ENCODE peak calls at places on chromosomes 11 and 22, in six cellular contexts. M, P, G, Q, J and O are unnamed samples.

GRCh38 chr11:69074375-69074774 is 25.6 kb downstream of the TPCN2 start:
- ATAC-seq in M (no peak), P (no peak), G (no peak), Q (no peak), J (no peak), O (no peak)

GRCh38 chr11:85195934-85196333 is 431.2 kb downstream of the DLG2 start:
- ATAC-seq in M (no peak), P (no peak), G (no peak), Q (no peak), J (no peak), O (no peak)

GRCh38 chr11:45503311-45503710 is 162.1 kb downstream of the CHST1 start:
- ATAC-seq in M (no peak), P (no peak), G (no peak), Q (no peak), J (no peak), O (no peak)

GRCh38 chr22:31738566-31738965 is 11.4 kb downstream of the PRR14L start:
- ATAC-seq in M (peak; percentile 38), P (no peak), G (no peak), Q (no peak), J (peak; percentile 17), O (no peak)

GRCh38 chr11:27012254-27012921 is 18.5 kb downstream of the FIBIN start:
- ATAC-seq in M (peak; percentile 47), P (no peak), G (no peak), Q (no peak), J (peak; percentile 47), O (no peak)

GRCh38 chr22:37569921-37570660 is 9.8 kb downstream of the LGALS2 start:
- ATAC-seq in M (no peak), P (peak; percentile 23), G (peak; percentile 73), Q (peak; percentile 0), J (peak; percentile 66), O (no peak)

GRCh38 chr22:44669725-44670027 is 32.3 kb upstream of the PRR5 start:
- ATAC-seq in M (peak; percentile 32), P (no peak), G (no peak), Q (no peak), J (peak; percentile 36), O (no peak)

GRCh38 chr11:73313652-73314051 is 5.6 kb downstream of the ARHGEF17 start:
- ATAC-seq in M (no peak), P (no peak), G (no peak), Q (no peak), J (no peak), O (no peak)

GRCh38 chr11:43947815-43948214 is 5.4 kb downstream of the C11orf96 start:
- ATAC-seq in M (no peak), P (no peak), G (no peak), Q (no peak), J (no peak), O (no peak)

GRCh38 chr22:21736084-21736642 is 569 bp upstream of the YPEL1 start:
- ATAC-seq in M (peak; percentile 56), P (no peak), G (peak; percentile 19), Q (no peak), J (peak; percentile 40), O (peak; percentile 37)

GRCh38 chr11:77660947-77661346 is 23.4 kb upstream of the CLNS1A start:
- ATAC-seq in M (no peak), P (no peak), G (no peak), Q (no peak), J (no peak), O (no peak)

GRCh38 chr11:134762248-134763029 is 350.4 kb upstream of the B3GAT1 start:
- ATAC-seq in M (peak; percentile 49), P (peak; percentile 76), G (no peak), Q (no peak), J (no peak), O (no peak)

GRCh38 chr22:36375071-36375980 is 12.4 kb downstream of the MYH9 start:
- ATAC-seq in M (peak; percentile 42), P (no peak), G (peak; percentile 17), Q (peak; percentile 52), J (no peak), O (no peak)

GRCh38 chr22:22881116-22882032 is 6.2 kb upstream of the IGLL5 start:
- ATAC-seq in M (no peak), P (no peak), G (no peak), Q (no peak), J (no peak), O (no peak)

GRCh38 chr22:41910050-41910598 is 4.8 kb downstream of the SHISA8 start:
- ATAC-seq in M (peak; percentile 20), P (no peak), G (peak; percentile 31), Q (peak; percentile 7), J (peak; percentile 11), O (peak; percentile 20)

GRCh38 chr11:103364687-103365086 is 255.5 kb downstream of the DYNC2H1 start:
- ATAC-seq in M (no peak), P (peak; percentile 63), G (no peak), Q (no peak), J (no peak), O (no peak)

GRCh38 chr11:93521086-93521485 is 22.1 kb downstream of the SMCO4 start:
- ATAC-seq in M (no peak), P (no peak), G (no peak), Q (no peak), J (no peak), O (no peak)

GRCh38 chr11:71256080-71256479 is 3.7 kb upstream of the SHANK2 start:
- ATAC-seq in M (no peak), P (no peak), G (no peak), Q (no peak), J (no peak), O (no peak)

GRCh38 chr22:44031111-44031963 is 7.2 kb downstream of the PARVB start:
- ATAC-seq in M (peak; percentile 63), P (no peak), G (no peak), Q (no peak), J (no peak), O (no peak)

GRCh38 chr22:41288245-41288946 is 2.4 kb upstream of the RANGAP1 start:
- ATAC-seq in M (peak; percentile 20), P (peak; percentile 36), G (peak; percentile 47), Q (no peak), J (peak; percentile 57), O (no peak)

GRCh38 chr11:92384807-92385206 is 160.2 kb downstream of the FAT3 start:
- ATAC-seq in M (no peak), P (no peak), G (no peak), Q (no peak), J (no peak), O (no peak)

GRCh38 chr11:44532809-44533208 is 32.7 kb upstream of the CD82 start:
- ATAC-seq in M (no peak), P (no peak), G (no peak), Q (no peak), J (no peak), O (no peak)

GRCh38 chr11:123122341-123122740 is 60.4 kb upstream of the HSPA8 start:
- ATAC-seq in M (peak; percentile 96), P (no peak), G (peak; percentile 47), Q (peak; percentile 76), J (peak; percentile 63), O (peak; percentile 96)

DNA sequence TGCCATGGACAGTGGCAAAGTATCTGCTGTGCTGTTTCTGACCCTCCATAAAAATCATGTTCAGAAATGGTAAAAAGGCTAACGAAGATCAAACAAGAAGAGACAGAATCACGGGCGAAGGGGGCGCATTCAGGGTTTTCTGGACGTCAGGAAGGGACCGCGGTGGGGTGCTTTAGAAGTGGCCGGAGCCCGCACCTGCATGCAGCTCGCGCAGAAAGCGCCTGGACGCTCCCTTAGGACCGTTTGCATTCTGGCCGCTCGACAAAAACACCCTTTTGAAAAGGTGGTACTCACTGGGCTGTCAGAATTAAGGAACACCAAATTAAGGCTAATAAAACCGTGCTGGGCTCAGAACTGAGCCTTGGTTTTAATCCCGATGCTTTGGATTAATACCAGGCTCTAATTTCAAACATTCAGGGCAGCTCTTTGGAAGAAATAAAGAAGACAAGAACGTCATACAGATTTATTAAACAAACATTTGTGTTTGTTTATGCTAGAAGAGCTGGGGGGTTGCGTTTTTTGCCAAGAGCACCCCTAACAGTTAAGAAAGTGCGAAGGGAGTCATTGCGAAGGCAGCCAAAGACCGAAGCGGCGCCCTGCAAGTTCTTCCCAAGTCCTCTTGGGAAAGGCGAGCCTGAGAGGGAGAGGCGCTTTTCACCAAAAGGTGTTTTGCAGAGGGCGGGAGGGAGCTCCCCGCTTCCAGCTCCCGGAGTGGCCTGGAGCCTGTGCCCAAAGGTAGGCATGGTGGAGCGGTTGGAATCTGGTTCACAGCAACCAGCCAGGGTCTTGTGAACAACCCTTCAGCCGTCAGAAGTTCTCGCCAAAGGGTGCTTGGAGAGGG is 47.7 kb upstream of the DBX1 start:
- ATAC-seq in M (no peak), P (no peak), G (no peak), Q (peak; percentile 63), J (no peak), O (no peak)
- H3K4me3 ChIP-seq in M (peak overlapping the region; percentile 8), P (no peak overlapping the region), G (no peak overlapping the region), Q (no peak overlapping the region), J (no peak overlapping the region), O (no peak overlapping the region)

DNA sequence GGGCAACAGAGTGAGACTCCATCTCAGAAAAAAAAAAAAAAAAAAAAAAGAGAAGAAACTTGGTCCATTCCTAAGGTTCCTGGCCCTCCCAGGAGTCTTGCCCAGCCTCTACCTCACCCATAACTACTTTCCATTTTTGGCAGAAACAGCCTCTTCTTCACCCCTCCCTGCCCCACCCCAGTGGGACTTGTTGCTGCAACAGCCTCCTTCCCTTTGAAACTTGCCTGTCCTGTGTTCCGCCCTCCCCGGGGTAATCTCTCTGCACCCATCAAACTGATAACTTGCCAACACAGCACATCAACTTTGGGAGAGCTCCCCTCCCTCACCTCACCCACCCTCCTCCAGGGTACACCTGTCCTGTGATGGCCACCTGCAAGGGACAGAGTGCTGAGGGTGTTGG is 10.0 kb upstream of the FAM83F start:
- ATAC-seq in M (no peak), P (no peak), G (no peak), Q (no peak), J (no peak), O (no peak)
- H3K27ac ChIP-seq in M (no peak overlapping the region), P (no peak overlapping the region), G (no peak overlapping the region), Q (no peak overlapping the region), J (no peak overlapping the region), O (no peak overlapping the region)

DNA sequence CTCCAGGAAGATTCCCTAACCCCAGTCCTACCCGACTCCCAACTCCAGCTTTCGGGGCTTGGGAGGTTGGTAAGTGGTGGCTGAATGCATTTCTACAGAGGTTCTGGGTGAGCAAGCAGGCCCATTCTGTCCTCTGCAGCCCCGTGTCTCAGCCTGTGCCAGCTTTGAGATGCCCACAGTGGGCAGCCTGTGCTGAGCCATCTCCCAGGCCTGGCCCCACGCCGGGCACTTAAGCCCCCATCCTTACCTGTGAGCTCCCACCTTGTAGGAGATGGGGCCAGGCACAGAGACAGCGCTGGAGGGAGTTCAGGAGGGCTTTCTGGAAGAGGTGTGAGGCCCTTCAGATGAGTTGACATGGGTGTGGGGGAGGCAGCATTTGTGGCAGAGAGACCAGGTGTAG is 54.5 kb downstream of the ANO1 start:
- ATAC-seq in M (no peak), P (no peak), G (no peak), Q (no peak), J (no peak), O (no peak)
- H3K4me3 ChIP-seq in M (no peak overlapping the region), P (no peak overlapping the region), G (no peak overlapping the region), Q (no peak overlapping the region), J (no peak overlapping the region), O (no peak overlapping the region)

DNA sequence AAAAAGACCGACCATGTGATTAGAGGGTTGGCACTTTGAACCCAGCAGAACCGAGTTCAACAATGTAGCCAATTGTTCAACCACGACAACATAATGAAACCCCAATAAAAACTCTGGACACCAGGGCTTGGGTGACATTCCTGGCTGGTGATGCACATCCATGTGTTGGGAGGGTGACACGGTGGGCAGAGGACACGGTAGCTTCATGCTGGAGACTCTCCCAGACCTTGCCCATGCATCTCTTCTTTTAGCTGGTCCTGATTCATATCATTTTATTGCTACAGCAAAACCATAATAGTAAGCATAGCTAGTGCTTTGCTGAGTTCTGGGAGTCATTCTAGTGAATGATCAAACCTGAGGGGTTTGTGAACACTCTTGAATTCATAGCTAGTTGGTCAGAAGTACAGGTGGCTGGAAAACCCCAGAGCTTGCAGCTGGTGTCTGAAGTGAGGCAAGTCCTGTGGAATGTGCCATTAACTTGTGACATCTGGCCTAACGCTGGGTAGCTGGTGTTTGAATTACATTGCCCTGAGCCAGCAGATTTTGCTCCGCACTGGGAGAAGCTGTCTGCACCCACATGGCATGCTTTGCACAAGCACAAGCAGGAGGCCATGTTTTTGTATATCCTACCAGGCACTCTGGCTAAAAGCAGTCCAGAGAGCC is 14.0 kb downstream of the RPUSD4 start:
- ATAC-seq in M (no peak), P (no peak), G (peak; percentile 48), Q (peak; percentile 49), J (peak; percentile 71), O (no peak)
- H3K27ac ChIP-seq in M (no peak overlapping the region), P (no peak overlapping the region), G (no peak overlapping the region), Q (no peak overlapping the region), J (no peak overlapping the region), O (no peak overlapping the region)